ENCODE peak calls at places on chromosomes 13 and 19, in six cellular contexts. G, E, J, M, D and Z are unnamed samples.

GRCh38 chr13:21218351-21219043 is 42.0 kb downstream of the MRPL57 start:
- DNase-seq in G (no peak), E (no peak), J (no peak), M (no peak), D (no peak), Z (peak)

GRCh38 chr19:48418317-48419064 is 25.0 kb downstream of the GRIN2D start:
- DNase-seq in G (peak), E (no peak), J (no peak), M (no peak), D (no peak), Z (no peak)

GRCh38 chr13:103030776-103031175 is 35.4 kb downstream of the SLC10A2 start:
- DNase-seq in G (no peak), E (no peak), J (no peak), M (no peak), D (no peak), Z (no peak)

GRCh38 chr19:18284710-18285430 is 3.4 kb upstream of the JUND start:
- DNase-seq in G (no peak), E (no peak), J (no peak), M (no peak), D (no peak), Z (no peak)

GRCh38 chr13:61728468-61728867 is 312.8 kb upstream of the PCDH20 start:
- DNase-seq in G (no peak), E (no peak), J (no peak), M (no peak), D (no peak), Z (no peak)

GRCh38 chr19:35284153-35285140 is 2.1 kb downstream of the HAMP start:
- DNase-seq in G (no peak), E (no peak), J (no peak), M (no peak), D (no peak), Z (no peak)

GRCh38 chr13:106915146-106915545 is 347.2 kb upstream of the ARGLU1 start:
- DNase-seq in G (no peak), E (no peak), J (no peak), M (no peak), D (no peak), Z (no peak)

GRCh38 chr19:1503925-1504430 is 8.8 kb downstream of the ADAMTSL5 start:
- DNase-seq in G (no peak), E (no peak), J (no peak), M (no peak), D (no peak), Z (no peak)

GRCh38 chr19:40596608-40597328 is 4.4 kb upstream of the LTBP4 start:
- DNase-seq in G (peak), E (no peak), J (no peak), M (peak), D (peak), Z (no peak)

GRCh38 chr13:79451500-79451962 is 29.4 kb upstream of the NDFIP2 start:
- DNase-seq in G (peak), E (no peak), J (peak), M (no peak), D (no peak), Z (peak)

GRCh38 chr19:1459479-1459878 is 9.6 kb downstream of the APC2 start:
- DNase-seq in G (no peak), E (no peak), J (no peak), M (no peak), D (no peak), Z (no peak)

GRCh38 chr19:45356760-45357444 is 13.5 kb downstream of the ERCC2 start:
- DNase-seq in G (no peak), E (no peak), J (no peak), M (no peak), D (no peak), Z (no peak)

GRCh38 chr13:110509971-110510786 is 51.3 kb downstream of the RAB20 start:
- DNase-seq in G (no peak), E (no peak), J (no peak), M (no peak), D (no peak), Z (no peak)

GRCh38 chr19:53867225-53868090 is at the start of gene MYADM:
- DNase-seq in G (peak), E (peak), J (peak), M (peak), D (peak), Z (peak)

GRCh38 chr19:15622991-15623390 is 8.0 kb downstream of the CYP4F8 start:
- DNase-seq in G (no peak), E (no peak), J (no peak), M (no peak), D (no peak), Z (no peak)

GRCh38 chr19:11010041-11010440 is 49.2 kb downstream of the SMARCA4 start:
- DNase-seq in G (no peak), E (no peak), J (no peak), M (no peak), D (no peak), Z (no peak)

GRCh38 chr19:2744113-2744512 is 4.3 kb upstream of the SLC39A3 start:
- DNase-seq in G (no peak), E (no peak), J (no peak), M (no peak), D (no peak), Z (no peak)

GRCh38 chr13:19185086-19185864 is 3.7 kb upstream of the TUBA3C start:
- DNase-seq in G (no peak), E (no peak), J (no peak), M (no peak), D (no peak), Z (no peak)

GRCh38 chr13:31945202-31945978 is 86.2 kb upstream of the FRY start:
- DNase-seq in G (peak), E (no peak), J (no peak), M (peak), D (peak), Z (no peak)

GRCh38 chr13:21676611-21677021 is 5.7 kb downstream of the FGF9 start:
- DNase-seq in G (peak), E (no peak), J (no peak), M (peak), D (peak), Z (no peak)

GRCh38 chr13:63731896-63732295 is 2316.2 kb upstream of the PCDH20 start:
- DNase-seq in G (no peak), E (no peak), J (no peak), M (no peak), D (no peak), Z (no peak)

GRCh38 chr19:16001481-16002312 is 52.9 kb downstream of the OR10H4 start:
- DNase-seq in G (no peak), E (no peak), J (no peak), M (no peak), D (no peak), Z (no peak)

GRCh38 chr13:47216176-47216822 is 319.4 kb upstream of the HTR2A start:
- DNase-seq in G (no peak), E (no peak), J (no peak), M (no peak), D (no peak), Z (no peak)

GRCh38 chr19:1855040-1855827 is 7.0 kb upstream of the REXO1 start:
- DNase-seq in G (peak), E (peak), J (peak), M (peak), D (peak), Z (peak)

GRCh38 chr13:23918208-23918607 is 20.9 kb upstream of the C1QTNF9B start:
- DNase-seq in G (no peak), E (no peak), J (no peak), M (no peak), D (no peak), Z (no peak)

GRCh38 chr19:10769533-10770491 is 51.9 kb downstream of the DNM2 start:
- DNase-seq in G (no peak), E (no peak), J (peak), M (peak), D (no peak), Z (no peak)

GRCh38 chr19:1067341-1068103 is 555 bp downstream of the ARHGAP45 start:
- DNase-seq in G (no peak), E (no peak), J (no peak), M (no peak), D (no peak), Z (peak)

GRCh38 chr13:37386276-37386675 is 212.3 kb downstream of the POSTN start:
- DNase-seq in G (no peak), E (no peak), J (no peak), M (no peak), D (no peak), Z (no peak)

GRCh38 chr19:14073232-14073924 is 792 bp downstream of the MISP3 start:
- DNase-seq in G (peak), E (no peak), J (peak), M (peak), D (peak), Z (peak)

GRCh38 chr13:27336005-27336673 is 65.5 kb downstream of the RASL11A start:
- DNase-seq in G (no peak), E (no peak), J (no peak), M (no peak), D (no peak), Z (no peak)

GRCh38 chr19:33388231-33388816 is 14.8 kb downstream of the CEBPG start:
- DNase-seq in G (no peak), E (no peak), J (no peak), M (peak), D (peak), Z (no peak)

GRCh38 chr13:39401091-39401647 is 201.8 kb downstream of the LHFPL6 start:
- DNase-seq in G (no peak), E (no peak), J (no peak), M (no peak), D (no peak), Z (no peak)

GRCh38 chr19:1470864-1471513 is 8.0 kb downstream of the C19orf25 start:
- DNase-seq in G (peak), E (no peak), J (no peak), M (no peak), D (no peak), Z (no peak)

GRCh38 chr13:99314640-99315176 is 7.5 kb upstream of the GPR183 start:
- DNase-seq in G (no peak), E (no peak), J (peak), M (no peak), D (no peak), Z (peak)

GRCh38 chr19:43748685-43749084 is 6.1 kb downstream of the SMG9 start:
- DNase-seq in G (no peak), E (no peak), J (no peak), M (no peak), D (no peak), Z (no peak)

GRCh38 chr19:43749898-43750297 is 4.9 kb downstream of the SMG9 start:
- DNase-seq in G (no peak), E (no peak), J (no peak), M (no peak), D (no peak), Z (no peak)

GRCh38 chr19:43749152-43749551 is 5.6 kb downstream of the SMG9 start:
- DNase-seq in G (no peak), E (no peak), J (no peak), M (no peak), D (no peak), Z (no peak)

GRCh38 chr19:43748205-43748594 is 6.6 kb downstream of the SMG9 start:
- DNase-seq in G (no peak), E (no peak), J (no peak), M (no peak), D (no peak), Z (no peak)

GRCh38 chr19:43747557-43748204 is 7.1 kb downstream of the SMG9 start:
- DNase-seq in G (no peak), E (no peak), J (no peak), M (no peak), D (no peak), Z (no peak)
- H3K27ac ChIP-seq in G (no peak), E (no peak), J (no peak), M (no peak), D (no peak), Z (peak)

GRCh38 chr13:41006296-41006695 is 12.8 kb downstream of the ELF1 start:
- DNase-seq in G (no peak), E (no peak), J (no peak), M (no peak), D (no peak), Z (no peak)
- H3K27ac ChIP-seq in G (no peak), E (peak), J (peak), M (no peak), D (no peak), Z (peak)

GRCh38 chr19:6580313-6580712 is 10.6 kb downstream of the CD70 start:
- DNase-seq in G (no peak), E (no peak), J (no peak), M (no peak), D (no peak), Z (no peak)

GRCh38 chr19:6577410-6578125 is 13.4 kb downstream of the CD70 start:
- DNase-seq in G (peak), E (no peak), J (no peak), M (no peak), D (no peak), Z (peak)

GRCh38 chr19:6579450-6580178 is 11.3 kb downstream of the CD70 start:
- DNase-seq in G (no peak), E (no peak), J (no peak), M (no peak), D (no peak), Z (no peak)

GRCh38 chr19:6572217-6572616 is 18.7 kb downstream of the CD70 start:
- DNase-seq in G (no peak), E (no peak), J (no peak), M (peak), D (no peak), Z (no peak)

DNA sequence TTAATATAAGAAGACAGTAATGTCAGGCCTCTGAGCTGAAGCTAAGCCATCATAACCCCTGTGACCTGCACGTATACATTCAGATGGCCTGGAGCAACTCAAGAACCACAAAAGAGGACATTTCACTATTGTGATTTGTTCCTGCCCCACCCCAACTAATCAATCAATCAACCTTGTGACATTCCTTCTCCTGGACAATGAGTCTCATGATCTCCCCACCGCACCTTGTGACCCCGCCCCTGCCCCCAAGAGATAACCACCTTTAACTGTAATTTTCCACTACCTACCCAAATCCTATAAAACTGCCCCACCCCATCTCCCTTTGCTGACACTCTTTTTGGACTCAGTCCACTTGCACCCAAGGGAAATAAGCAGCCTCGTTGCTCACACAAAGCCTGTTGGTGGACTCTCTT is 14.1 kb downstream of the CD70 start:
- DNase-seq in G (no peak), E (no peak), J (no peak), M (no peak), D (no peak), Z (no peak)
- H3K27ac ChIP-seq in G (no peak), E (peak), J (no peak), M (no peak), D (no peak), Z (no peak)

GRCh38 chr19:38293281-38293680 is 10.8 kb upstream of the C19orf33 start:
- DNase-seq in G (no peak), E (no peak), J (no peak), M (no peak), D (no peak), Z (no peak)
- H3K27ac ChIP-seq in G (no peak), E (peak), J (no peak), M (no peak), D (no peak), Z (no peak)